ENCODE peak calls at places on chromosomes 2 and 18, in five cellular contexts. I, H, R, E and U are unnamed samples.

GRCh38 chr18:48949051-48949605 is 1.6 kb downstream of the SMAD7 start:
- DNase-seq in I (no peak), R (peak), E (no peak), H (peak), U (no peak)

GRCh38 chr2:60553992-60554648 is 666 bp upstream of the BCL11A start:
- DNase-seq in H (peak), R (no peak), E (no peak), I (no peak), U (no peak)

GRCh38 chr2:38947241-38948239 is 57.9 kb downstream of the ARHGEF33 start:
- DNase-seq in H (peak), R (peak), I (peak), E (peak), U (no peak)

GRCh38 chr2:5894355-5894754 is 202.2 kb downstream of the SOX11 start:
- DNase-seq in H (no peak), I (no peak), E (no peak), R (no peak), U (no peak)

GRCh38 chr2:55158111-55158814 is 73.8 kb downstream of the CLHC1 start:
- DNase-seq in I (no peak), R (no peak), H (no peak), E (no peak), U (peak)

GRCh38 chr2:219409619-219410018 is 8.6 kb upstream of the DES start:
- DNase-seq in H (no peak), R (no peak), E (no peak), I (no peak), U (no peak)

GRCh38 chr2:121502246-121502645 is 28.4 kb upstream of the RNU4ATAC start:
- DNase-seq in R (no peak), E (peak), I (no peak), H (no peak), U (no peak)

GRCh38 chr2:227206406-227206805 is 42.0 kb downstream of the COL4A3 start:
- DNase-seq in R (no peak), I (no peak), E (no peak), H (no peak), U (no peak)

GRCh38 chr2:36539631-36540030 is 58.3 kb downstream of the FEZ2 start:
- DNase-seq in H (no peak), R (no peak), I (no peak), E (peak), U (no peak)

GRCh38 chr2:238124488-238125126 is 13.9 kb upstream of the KLHL30 start:
- DNase-seq in R (no peak), I (no peak), H (no peak), E (no peak), U (no peak)

GRCh38 chr2:88517759-88518201 is 65.3 kb upstream of the FOXI3 start:
- DNase-seq in R (no peak), I (no peak), E (no peak), H (no peak), U (no peak)

GRCh38 chr2:217371681-217372297 is 511.9 kb upstream of the TNP1 start:
- DNase-seq in I (no peak), E (no peak), H (no peak), R (no peak), U (no peak)

GRCh38 chr2:218733615-218734021 is 23.0 kb downstream of the TTLL4 start:
- DNase-seq in R (no peak), I (no peak), H (no peak), E (peak), U (no peak)

GRCh38 chr2:219947575-219947974 is 320.1 kb downstream of the SLC4A3 start:
- DNase-seq in R (no peak), E (peak), I (no peak), H (no peak), U (no peak)

GRCh38 chr2:173862612-173863217 is 102.5 kb downstream of the SP3 start:
- DNase-seq in R (no peak), H (no peak), E (no peak), I (no peak), U (no peak)

GRCh38 chr2:166765141-166765540 is 123.1 kb upstream of the XIRP2 start:
- DNase-seq in E (no peak), R (no peak), I (no peak), H (no peak), U (no peak)

GRCh38 chr18:62281684-62282083 is 43.4 kb upstream of the TNFRSF11A start:
- DNase-seq in E (peak), I (no peak), H (no peak), R (no peak), U (no peak)

GRCh38 chr2:65499216-65499615 is 66.8 kb upstream of the SPRED2 start:
- DNase-seq in R (no peak), H (no peak), I (no peak), E (no peak), U (no peak)

GRCh38 chr2:113910110-113910717 is 20.3 kb downstream of the ACTR3 start:
- DNase-seq in E (no peak), I (peak), R (no peak), H (no peak), U (no peak)

GRCh38 chr2:221574231-221574570 is 2.1 kb upstream of the EPHA4 start:
- DNase-seq in E (no peak), R (no peak), I (no peak), H (no peak), U (no peak)

GRCh38 chr2:20487392-20488135 is 40.7 kb downstream of the RHOB start:
- DNase-seq in E (no peak), H (no peak), R (no peak), I (no peak), U (no peak)

GRCh38 chr2:105607920-105608504 is 136.7 kb upstream of the NCK2 start:
- DNase-seq in E (no peak), I (no peak), R (no peak), H (no peak), U (no peak)

GRCh38 chr18:22704627-22704918 is 228.6 kb upstream of the RBBP8 start:
- DNase-seq in R (no peak), H (no peak), I (no peak), E (no peak), U (no peak)

GRCh38 chr2:102806250-102806837 is 44.5 kb downstream of the TMEM182 start:
- DNase-seq in I (peak), R (no peak), E (peak), H (no peak), U (peak)

GRCh38 chr2:136019304-136019703 is 33.9 kb upstream of the DARS1 start:
- DNase-seq in H (peak), R (no peak), I (no peak), E (no peak), U (no peak)

GRCh38 chr2:22821458-22821857 is 563.5 kb upstream of the KLHL29 start:
- DNase-seq in R (no peak), H (no peak), E (no peak), I (no peak), U (no peak)

GRCh38 chr18:31138709-31139108 is 23.9 kb downstream of the DSC1 start:
- DNase-seq in E (no peak), H (no peak), I (no peak), R (no peak), U (no peak)

GRCh38 chr2:216596234-216596985 is 36.8 kb upstream of the IGFBP2 start:
- DNase-seq in E (peak), I (no peak), R (no peak), H (no peak), U (peak)

GRCh38 chr18:74766233-74766632 is 168.6 kb downstream of the ZNF407 start:
- DNase-seq in H (no peak), R (no peak), I (no peak), E (no peak), U (no peak)

GRCh38 chr2:174510583-174511189 is 23.9 kb upstream of the GPR155 start:
- DNase-seq in H (no peak), I (no peak), E (no peak), R (no peak), U (no peak)

GRCh38 chr18:46632401-46633089 is 24.5 kb downstream of the LOXHD1 start:
- DNase-seq in E (no peak), R (no peak), H (no peak), I (no peak), U (peak)

GRCh38 chr2:178317807-178318206 is 123.5 kb downstream of the OSBPL6 start:
- DNase-seq in I (no peak), E (no peak), R (no peak), H (no peak), U (no peak)

GRCh38 chr2:52686935-52687334 is 1080.7 kb upstream of the CHAC2 start:
- DNase-seq in I (no peak), R (no peak), H (no peak), E (no peak), U (no peak)

GRCh38 chr2:86747708-86748627 is 27.9 kb downstream of the RMND5A start:
- DNase-seq in R (no peak), E (peak), I (no peak), H (peak), U (no peak)

GRCh38 chr2:24245986-24246779 is 71.3 kb downstream of the FAM228A start:
- DNase-seq in R (no peak), E (no peak), H (no peak), I (no peak), U (no peak)

GRCh38 chr2:239089884-239090283 is 242.0 kb downstream of the TWIST2 start:
- DNase-seq in E (no peak), I (no peak), R (no peak), H (no peak), U (no peak)

GRCh38 chr2:208406474-208407451 is at the start of gene PTH2R:
- DNase-seq in E (no peak), H (no peak), I (no peak), R (no peak), U (no peak)

GRCh38 chr2:119756837-119757236 is 2.9 kb upstream of the PTPN4 start:
- DNase-seq in I (peak), R (no peak), E (peak), H (no peak), U (no peak)

GRCh38 chr2:205435970-205436369 is 246.3 kb upstream of the NRP2 start:
- DNase-seq in H (no peak), I (no peak), R (no peak), E (no peak), U (no peak)